ENCODE peak calls at places on chromosomes 7 and 10, in six cellular contexts. W, I, A, F, E and Z are unnamed samples.
A peak's percentile ranks its signal among the peaks of the same experiment; 100 is the strongest.

GRCh38 chr7:90955641-90956207 is 308.5 kb upstream of the FZD1 start:
- DNase-seq in W (no peak), I (no peak), A (no peak), F (no peak), E (no peak), Z (no peak)

GRCh38 chr7:54864718-54865117 is 105.7 kb upstream of the SEC61G start:
- DNase-seq in W (no peak), I (no peak), A (peak; percentile 69), F (no peak), E (no peak), Z (no peak)

GRCh38 chr7:25862254-25862992 is 289.6 kb upstream of the NFE2L3 start:
- DNase-seq in W (peak; percentile 89), I (peak; percentile 90), A (peak; percentile 98), F (peak; percentile 100), E (peak; percentile 100), Z (peak; percentile 74)

GRCh38 chr10:127492607-127493250 is 56.4 kb upstream of the NPS start:
- DNase-seq in W (no peak), I (no peak), A (peak; percentile 9), F (no peak), E (peak; percentile 27), Z (no peak)

GRCh38 chr10:123463176-123463575 is 203.0 kb upstream of the GPR26 start:
- DNase-seq in W (no peak), I (no peak), A (no peak), F (no peak), E (no peak), Z (no peak)

GRCh38 chr10:8365935-8366911 is 311.7 kb downstream of the GATA3 start:
- DNase-seq in W (no peak), I (no peak), A (peak; percentile 91), F (peak; percentile 95), E (peak; percentile 89), Z (no peak)

GRCh38 chr10:84452006-84452405 is 123.6 kb downstream of the CCSER2 start:
- DNase-seq in W (no peak), I (no peak), A (no peak), F (no peak), E (no peak), Z (no peak)

GRCh38 chr10:81073155-81073554 is 535.5 kb downstream of the SH2D4B start:
- DNase-seq in W (no peak), I (no peak), A (no peak), F (no peak), E (no peak), Z (no peak)

GRCh38 chr7:91875851-91876250 is 4.7 kb downstream of the MTERF1 start:
- DNase-seq in W (no peak), I (no peak), A (no peak), F (no peak), E (no peak), Z (no peak)

GRCh38 chr10:57948796-57949195 is 318.9 kb downstream of the IPMK start:
- DNase-seq in W (no peak), I (no peak), A (no peak), F (no peak), E (no peak), Z (no peak)

GRCh38 chr7:96547371-96547811 is 162.3 kb downstream of the SEM1 start:
- DNase-seq in W (no peak), I (no peak), A (peak; percentile 73), F (peak; percentile 13), E (no peak), Z (no peak)

GRCh38 chr7:44060948-44061644 is 4.3 kb downstream of the PGAM2 start:
- DNase-seq in W (no peak), I (peak; percentile 40), A (no peak), F (no peak), E (no peak), Z (peak; percentile 34)

GRCh38 chr10:127338391-127339108 is 142.2 kb upstream of the INSYN2A start:
- DNase-seq in W (peak; percentile 23), I (no peak), A (no peak), F (no peak), E (no peak), Z (no peak)

GRCh38 chr10:13712799-13713581 is 126.2 kb downstream of the PRPF18 start:
- DNase-seq in W (peak; percentile 73), I (peak; percentile 81), A (peak; percentile 65), F (peak; percentile 46), E (peak; percentile 16), Z (peak; percentile 89)

GRCh38 chr7:157813741-157814661 is 477.2 kb downstream of the DNAJB6 start:
- DNase-seq in W (no peak), I (peak; percentile 55), A (no peak), F (no peak), E (no peak), Z (no peak)

GRCh38 chr10:79178070-79178576 is 109.4 kb downstream of the ZMIZ1 start:
- DNase-seq in W (no peak), I (no peak), A (no peak), F (no peak), E (no peak), Z (no peak)

GRCh38 chr7:106217089-106217542 is 67.7 kb downstream of the NAMPT start:
- DNase-seq in W (peak; percentile 79), I (peak; percentile 82), A (peak; percentile 84), F (no peak), E (peak; percentile 26), Z (no peak)

GRCh38 chr7:80137410-80137809 is 2.8 kb downstream of the GNAI1 start:
- DNase-seq in W (no peak), I (no peak), A (no peak), F (no peak), E (no peak), Z (no peak)

GRCh38 chr10:74047871-74048270 is 50.0 kb downstream of the VCL start:
- DNase-seq in W (no peak), I (no peak), A (peak; percentile 91), F (no peak), E (peak; percentile 57), Z (no peak)

GRCh38 chr10:110511734-110512449 is 14.2 kb downstream of the DUSP5 start:
- DNase-seq in W (no peak), I (no peak), A (no peak), F (no peak), E (no peak), Z (no peak)

GRCh38 chr10:124005091-124005490 is 88.3 kb downstream of the CHST15 start:
- DNase-seq in W (no peak), I (peak; percentile 46), A (no peak), F (no peak), E (no peak), Z (peak; percentile 10)

GRCh38 chr10:1559731-1560130 is 177.6 kb downstream of the ADARB2 start:
- DNase-seq in W (no peak), I (no peak), A (no peak), F (no peak), E (no peak), Z (no peak)

GRCh38 chr10:1556496-1556895 is 180.8 kb downstream of the ADARB2 start:
- DNase-seq in W (no peak), I (no peak), A (no peak), F (no peak), E (no peak), Z (peak; percentile 17)

GRCh38 chr10:1559311-1559710 is 178.0 kb downstream of the ADARB2 start:
- DNase-seq in W (no peak), I (peak; percentile 33), A (no peak), F (no peak), E (no peak), Z (peak; percentile 37)

GRCh38 chr10:1553951-1554350 is 183.4 kb downstream of the ADARB2 start:
- DNase-seq in W (no peak), I (peak; percentile 49), A (no peak), F (no peak), E (no peak), Z (peak; percentile 18)

DNA sequence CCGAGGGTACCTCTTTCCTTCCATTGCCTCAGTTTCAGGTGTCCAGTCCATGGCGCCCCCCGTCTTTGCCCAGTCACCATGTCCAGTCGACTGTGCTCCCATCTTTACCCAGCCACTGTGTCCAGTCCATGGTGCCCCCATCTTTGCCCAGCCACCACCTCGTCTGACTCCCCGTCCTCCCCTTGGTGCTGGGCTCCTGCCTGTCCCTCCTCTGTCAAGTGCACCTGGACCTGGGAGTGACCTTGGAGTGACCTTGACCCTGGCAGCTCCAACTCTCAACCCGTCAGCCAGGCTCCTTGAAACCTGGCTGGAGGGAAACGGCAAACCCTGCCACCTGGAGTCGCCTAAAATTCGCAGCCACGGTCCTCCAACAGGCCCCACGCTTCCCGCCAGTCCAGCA is 180.2 kb downstream of the ADARB2 start:
- DNase-seq in W (no peak), I (peak; percentile 36), A (no peak), F (no peak), E (no peak), Z (no peak)
- TF ChIP-seq CTCF in W (no peak), I (no peak), A (no peak), F (no peak), E (no peak), Z (no peak)

GRCh38 chr10:82811621-82812020 is 936.6 kb downstream of the NRG3 start:
- DNase-seq in W (no peak), I (no peak), A (no peak), F (no peak), E (peak; percentile 36), Z (no peak)
- TF ChIP-seq CTCF in W (no peak), I (peak; percentile 46), A (peak; percentile 15), F (peak; percentile 56), E (no peak), Z (no peak)

DNA sequence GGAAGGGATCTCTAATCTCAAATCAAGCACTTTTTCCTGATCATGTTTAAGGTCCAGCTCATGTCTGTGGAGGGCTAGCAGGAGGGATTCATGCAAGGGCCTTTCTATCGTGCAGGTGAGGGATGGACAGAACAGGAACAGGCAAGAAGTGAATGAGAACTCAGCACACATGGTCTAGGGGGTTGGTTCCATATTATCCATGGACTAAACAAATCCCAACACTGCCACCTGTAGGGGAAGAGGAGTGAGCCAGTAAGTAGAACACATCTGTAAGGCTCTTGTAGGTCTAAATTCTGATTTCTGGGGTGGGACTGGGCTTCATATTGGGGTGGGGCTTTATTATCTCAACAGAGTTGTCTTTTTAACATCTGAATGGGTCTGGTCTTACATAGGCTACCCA is 138.0 kb upstream of the TARP start:
- DNase-seq in W (no peak), I (no peak), A (peak; percentile 32), F (no peak), E (peak; percentile 29), Z (no peak)
- TF ChIP-seq CTCF in W (no peak), I (peak; percentile 10), A (peak; percentile 50), F (no peak), E (peak; percentile 35), Z (peak; percentile 17)

GRCh38 chr7:128672927-128673517 is 930 bp downstream of the GARIN1A start:
- DNase-seq in W (no peak), I (no peak), A (no peak), F (no peak), E (no peak), Z (no peak)
- TF ChIP-seq CTCF in W (no peak), I (peak; percentile 40), A (no peak), F (peak; percentile 59), E (no peak), Z (peak; percentile 44)

DNA sequence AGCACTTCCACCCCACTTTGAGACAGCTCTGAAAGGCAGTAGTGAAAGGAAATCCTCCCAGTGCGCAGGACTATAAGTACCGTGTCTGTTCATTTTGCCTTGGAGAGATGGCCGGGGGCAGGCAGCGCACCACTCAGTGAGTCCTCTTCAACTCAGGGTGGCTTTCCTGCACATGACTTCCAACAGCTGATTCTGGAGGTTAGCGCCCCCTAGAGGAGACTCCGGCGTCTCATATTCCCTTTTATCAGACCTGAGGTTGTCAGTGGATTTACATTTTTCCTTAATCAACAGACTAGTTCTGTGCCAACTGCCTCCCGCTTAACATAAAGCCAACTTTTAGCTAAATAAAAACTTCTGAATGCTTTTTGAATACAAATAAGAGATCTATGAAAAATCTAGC is 101.0 kb downstream of the HERPUD2 start:
- DNase-seq in W (no peak), I (no peak), A (no peak), F (no peak), E (peak; percentile 24), Z (no peak)
- TF ChIP-seq CTCF in W (no peak), I (peak; percentile 20), A (peak; percentile 68), F (peak; percentile 49), E (peak; percentile 50), Z (peak; percentile 59)

GRCh38 chr10:5832946-5833345 is 19.7 kb upstream of the GDI2 start:
- DNase-seq in W (no peak), I (peak; percentile 72), A (peak; percentile 63), F (no peak), E (peak; percentile 78), Z (no peak)
- TF ChIP-seq CTCF in W (no peak), I (no peak), A (no peak), F (no peak), E (no peak), Z (no peak)